ENCODE peak calls at places on chromosomes 2 and 18, in six cellular contexts. G is pancreas; T is CD4-positive, alpha-beta T cell; P is fibroblast of the aortic adventitia; R is astrocyte of the spinal cord; H is HFF-Myc. N is an unnamed sample.
A peak's percentile ranks its signal among the peaks of the same experiment; 100 is the strongest.

GRCh38 chr2:236180501-236180816 is 12.3 kb upstream of the GBX2 start:
- DNase-seq in G (no peak), T (no peak), P (no peak), R (no peak), H (no peak), N (no peak)

GRCh38 chr2:85914916-85915315 is 26.1 kb upstream of the ST3GAL5 start:
- DNase-seq in G (no peak), T (no peak), P (no peak), R (no peak), H (no peak), N (no peak)

GRCh38 chr2:241540766-241541561 is 17.6 kb upstream of the BOK start:
- DNase-seq in G (peak; percentile 71), T (peak; percentile 34), P (peak; percentile 54), R (peak; percentile 41), H (no peak), N (peak; percentile 58)

GRCh38 chr2:149160701-149161217 is 122.3 kb downstream of the LYPD6B start:
- DNase-seq in G (no peak), T (no peak), P (no peak), R (no peak), H (no peak), N (no peak)

GRCh38 chr2:233021771-233022170 is 8.7 kb upstream of the NGEF start:
- DNase-seq in G (no peak), T (no peak), P (peak; percentile 32), R (no peak), H (no peak), N (no peak)

GRCh38 chr2:179106342-179107178 is 56.6 kb upstream of the CCDC141 start:
- DNase-seq in G (peak; percentile 50), T (no peak), P (peak; percentile 98), R (peak; percentile 96), H (peak; percentile 94), N (no peak)

GRCh38 chr2:157158111-157158510 is 99.4 kb upstream of the GALNT5 start:
- DNase-seq in G (no peak), T (no peak), P (peak; percentile 39), R (peak; percentile 83), H (no peak), N (no peak)

GRCh38 chr2:13091463-13091862 is 374.7 kb downstream of the TRIB2 start:
- DNase-seq in G (no peak), T (no peak), P (no peak), R (peak; percentile 7), H (no peak), N (no peak)

GRCh38 chr18:69408522-69408921 is 7.8 kb downstream of the DOK6 start:
- DNase-seq in G (no peak), T (no peak), P (no peak), R (no peak), H (no peak), N (no peak)

GRCh38 chr2:196718796-196719564 is 79.5 kb downstream of the CCDC150 start:
- DNase-seq in G (peak; percentile 55), T (no peak), P (peak; percentile 90), R (peak; percentile 85), H (peak; percentile 48), N (no peak)

GRCh38 chr2:159074605-159075004 is 106.2 kb downstream of the TANC1 start:
- DNase-seq in G (no peak), T (no peak), P (no peak), R (no peak), H (no peak), N (no peak)

GRCh38 chr18:35747894-35748472 is 166.4 kb downstream of the GALNT1 start:
- DNase-seq in G (no peak), T (no peak), P (no peak), R (no peak), H (no peak), N (no peak)
- TF ChIP-seq CTCF in G (no peak), T (no peak), P (no peak), R (no peak), H (no peak), N (no peak)

DNA sequence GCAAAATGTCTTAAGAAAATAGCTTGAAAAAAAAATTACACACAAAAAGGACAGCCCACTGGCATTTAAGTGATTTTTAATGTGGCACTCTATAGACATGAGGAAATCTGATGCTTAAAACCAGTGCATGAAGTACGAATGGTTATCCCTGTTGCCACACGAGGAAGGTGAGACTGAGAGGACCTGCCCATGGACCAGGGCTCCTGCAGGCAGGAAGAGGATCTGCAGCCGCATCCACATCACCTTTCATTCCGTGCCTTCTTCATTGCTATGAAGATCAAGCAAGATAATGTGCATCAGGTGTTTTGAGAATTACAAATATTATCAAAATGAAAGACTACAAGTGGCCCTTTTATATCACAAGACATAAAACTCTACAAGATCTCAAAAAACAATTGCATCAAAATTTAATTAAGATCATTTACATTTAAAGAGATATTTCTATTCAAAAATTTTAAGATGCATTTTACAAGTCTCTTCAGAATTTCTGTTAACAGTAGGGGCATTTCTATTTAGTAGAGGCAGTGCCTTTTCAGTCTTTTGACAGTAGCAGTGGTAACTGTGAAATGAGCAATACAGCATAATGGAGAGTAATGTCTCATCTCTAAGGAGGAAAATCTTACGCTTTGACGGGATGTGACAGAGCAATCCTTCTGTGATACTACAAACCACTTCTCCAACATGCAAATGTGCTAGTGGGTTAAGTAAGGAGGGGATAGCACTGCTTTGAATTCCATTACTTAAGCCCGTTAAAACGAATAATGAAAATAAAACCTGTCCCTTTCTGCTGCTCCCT is 83.4 kb downstream of the SLC5A7 start:
- DNase-seq in G (no peak), T (no peak), P (no peak), R (no peak), H (no peak), N (no peak)
- TF ChIP-seq CTCF in G (no peak), T (no peak), P (no peak), R (no peak), H (peak; percentile 7), N (no peak)

GRCh38 chr2:47541848-47542450 is 139.0 kb downstream of the MSH2 start:
- DNase-seq in G (no peak), T (no peak), P (no peak), R (peak; percentile 22), H (no peak), N (no peak)

GRCh38 chr2:47536696-47537095 is 133.7 kb downstream of the MSH2 start:
- DNase-seq in G (no peak), T (no peak), P (no peak), R (no peak), H (no peak), N (no peak)

GRCh38 chr2:47535991-47536390 is 133.0 kb downstream of the MSH2 start:
- DNase-seq in G (no peak), T (no peak), P (peak; percentile 31), R (no peak), H (no peak), N (no peak)

GRCh38 chr2:47535073-47535472 is 132.1 kb downstream of the MSH2 start:
- DNase-seq in G (no peak), T (no peak), P (no peak), R (no peak), H (no peak), N (no peak)

GRCh38 chr2:47539228-47539627 is 136.3 kb downstream of the MSH2 start:
- DNase-seq in G (no peak), T (no peak), P (no peak), R (no peak), H (no peak), N (no peak)
- TF ChIP-seq CTCF in G (no peak), T (no peak), P (peak; percentile 43), R (no peak), H (no peak), N (no peak)

DNA sequence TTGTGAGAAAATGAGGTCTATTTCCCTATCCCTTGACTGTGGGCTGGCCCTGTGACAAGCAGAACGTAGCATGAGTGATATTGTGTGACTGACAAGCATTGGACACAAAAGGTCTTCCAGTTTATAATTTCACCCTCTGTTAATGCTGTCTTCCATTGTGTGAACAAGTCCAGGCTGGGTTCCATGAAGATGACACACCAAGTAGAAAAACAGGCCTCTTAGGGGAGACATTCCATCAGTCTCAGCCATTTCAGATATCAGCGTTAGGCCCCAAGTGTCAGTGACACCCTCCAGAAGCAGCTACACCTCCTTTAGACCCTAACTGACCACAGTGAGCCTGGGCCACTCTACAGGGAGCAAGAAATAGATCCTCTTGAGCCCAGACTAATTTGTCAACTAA is 511.3 kb downstream of the FBXO15 start:
- DNase-seq in G (no peak), T (no peak), P (no peak), R (no peak), H (no peak), N (no peak)
- TF ChIP-seq CTCF in G (no peak), T (no peak), P (no peak), R (no peak), H (no peak), N (no peak)

GRCh38 chr2:218230882-218231281 is 13.9 kb downstream of the ARPC2 start:
- DNase-seq in G (no peak), T (no peak), P (peak; percentile 37), R (peak; percentile 62), H (no peak), N (no peak)
- TF ChIP-seq CTCF in G (peak; percentile 15), T (peak; percentile 26), P (no peak), R (peak; percentile 28), H (peak; percentile 12), N (no peak)

DNA sequence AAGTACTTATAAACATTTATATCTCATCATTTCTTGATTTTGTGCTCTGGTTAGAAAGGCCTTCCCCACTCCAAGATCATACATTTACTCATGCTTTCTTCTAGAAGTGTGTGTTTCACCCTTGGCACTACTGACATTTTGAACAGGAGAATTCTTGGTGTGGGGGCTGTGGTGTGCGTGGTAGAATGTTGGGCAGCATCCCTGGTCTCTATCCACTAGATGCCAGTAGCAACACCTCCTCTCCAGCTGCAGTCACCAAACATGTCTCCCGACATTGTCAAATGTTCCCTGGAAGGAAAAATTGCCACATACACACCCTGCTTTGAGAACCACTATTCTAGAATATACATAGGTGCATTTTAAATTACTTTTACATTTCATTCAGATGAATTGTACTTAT is 8.7 kb upstream of the TGIF1 start:
- DNase-seq in G (peak; percentile 20), T (no peak), P (peak; percentile 14), R (peak; percentile 32), H (no peak), N (no peak)
- TF ChIP-seq CTCF in G (no peak), T (peak; percentile 51), P (no peak), R (peak; percentile 35), H (peak; percentile 39), N (no peak)